ENCODE peak calls at places on chromosomes 4 and X, in eight cellular contexts. One of them, this sample, is unnamed.

GRCh38 chrX:13868481-13869040 is 51.7 kb upstream of the GPM6B start:
- DNase-seq in GM12865: no peak
- DNase-seq in HCT116: no peak
- DNase-seq in G401: no peak
- DNase-seq in iris pigment epithelial cell: peak
- DNase-seq in GM23338: no peak
- DNase-seq in glomerular endothelial cell: no peak
- DNase-seq in activated T-cell treated with anti-CD3 and anti-CD28 coated beads for 4 hours: no peak
- DNase-seq in this sample: no peak

GRCh38 chr4:172042714-172043114 is 229.5 kb downstream of the GALNTL6 start:
- DNase-seq in GM12865: peak
- DNase-seq in HCT116: peak
- DNase-seq in G401: peak
- DNase-seq in iris pigment epithelial cell: peak
- DNase-seq in GM23338: no peak
- DNase-seq in glomerular endothelial cell: no peak
- DNase-seq in activated T-cell treated with anti-CD3 and anti-CD28 coated beads for 4 hours: no peak
- DNase-seq in this sample: no peak

GRCh38 chr4:24642941-24643628 is 58.7 kb upstream of the DHX15 start:
- DNase-seq in GM12865: no peak
- DNase-seq in HCT116: no peak
- DNase-seq in G401: no peak
- DNase-seq in iris pigment epithelial cell: peak
- DNase-seq in GM23338: no peak
- DNase-seq in glomerular endothelial cell: peak
- DNase-seq in activated T-cell treated with anti-CD3 and anti-CD28 coated beads for 4 hours: no peak
- DNase-seq in this sample: no peak

GRCh38 chr4:94765174-94765573 is 7.4 kb downstream of the BMPR1B start:
- DNase-seq in GM12865: no peak
- DNase-seq in HCT116: no peak
- DNase-seq in G401: no peak
- DNase-seq in iris pigment epithelial cell: no peak
- DNase-seq in GM23338: no peak
- DNase-seq in glomerular endothelial cell: no peak
- DNase-seq in activated T-cell treated with anti-CD3 and anti-CD28 coated beads for 4 hours: no peak
- DNase-seq in this sample: no peak

GRCh38 chr4:100287569-100287968 is 97.3 kb upstream of the DDIT4L start:
- DNase-seq in GM12865: no peak
- DNase-seq in HCT116: no peak
- DNase-seq in G401: no peak
- DNase-seq in iris pigment epithelial cell: no peak
- DNase-seq in GM23338: no peak
- DNase-seq in glomerular endothelial cell: no peak
- DNase-seq in activated T-cell treated with anti-CD3 and anti-CD28 coated beads for 4 hours: no peak
- DNase-seq in this sample: no peak

GRCh38 chr4:56804551-56804950 is 16.9 kb downstream of the SPINK2 start:
- DNase-seq in GM12865: peak
- DNase-seq in HCT116: no peak
- DNase-seq in G401: no peak
- DNase-seq in iris pigment epithelial cell: peak
- DNase-seq in GM23338: no peak
- DNase-seq in glomerular endothelial cell: no peak
- DNase-seq in activated T-cell treated with anti-CD3 and anti-CD28 coated beads for 4 hours: no peak
- DNase-seq in this sample: no peak

GRCh38 chr4:186767794-186768193 is 44.1 kb upstream of the FAT1 start:
- DNase-seq in GM12865: no peak
- DNase-seq in HCT116: no peak
- DNase-seq in G401: no peak
- DNase-seq in iris pigment epithelial cell: no peak
- DNase-seq in GM23338: no peak
- DNase-seq in glomerular endothelial cell: no peak
- DNase-seq in activated T-cell treated with anti-CD3 and anti-CD28 coated beads for 4 hours: no peak
- DNase-seq in this sample: no peak

GRCh38 chrX:10033360-10034007 is 66.3 kb downstream of the CLDN34 start:
- DNase-seq in GM12865: no peak
- DNase-seq in HCT116: no peak
- DNase-seq in G401: no peak
- DNase-seq in iris pigment epithelial cell: peak
- DNase-seq in GM23338: no peak
- DNase-seq in glomerular endothelial cell: no peak
- DNase-seq in activated T-cell treated with anti-CD3 and anti-CD28 coated beads for 4 hours: no peak
- DNase-seq in this sample: no peak

GRCh38 chrX:40933132-40934078 is 151.8 kb upstream of the USP9X start:
- DNase-seq in GM12865: peak
- DNase-seq in HCT116: no peak
- DNase-seq in G401: no peak
- DNase-seq in iris pigment epithelial cell: peak
- DNase-seq in GM23338: no peak
- DNase-seq in glomerular endothelial cell: no peak
- DNase-seq in activated T-cell treated with anti-CD3 and anti-CD28 coated beads for 4 hours: no peak
- DNase-seq in this sample: peak

GRCh38 chr4:189773909-189774308 is 166.8 kb upstream of the FRG1 start:
- DNase-seq in GM12865: no peak
- DNase-seq in HCT116: no peak
- DNase-seq in G401: no peak
- DNase-seq in iris pigment epithelial cell: peak
- DNase-seq in GM23338: no peak
- DNase-seq in glomerular endothelial cell: no peak
- DNase-seq in activated T-cell treated with anti-CD3 and anti-CD28 coated beads for 4 hours: no peak
- DNase-seq in this sample: no peak

GRCh38 chr4:96912731-96913130 is 1072.8 kb downstream of the PDHA2 start:
- DNase-seq in GM12865: no peak
- DNase-seq in HCT116: no peak
- DNase-seq in G401: no peak
- DNase-seq in iris pigment epithelial cell: peak
- DNase-seq in GM23338: no peak
- DNase-seq in glomerular endothelial cell: no peak
- DNase-seq in activated T-cell treated with anti-CD3 and anti-CD28 coated beads for 4 hours: no peak
- DNase-seq in this sample: no peak

GRCh38 chr4:120630432-120630831 is 292.1 kb downstream of the PRDM5 start:
- DNase-seq in GM12865: no peak
- DNase-seq in HCT116: no peak
- DNase-seq in G401: no peak
- DNase-seq in iris pigment epithelial cell: peak
- DNase-seq in GM23338: no peak
- DNase-seq in glomerular endothelial cell: no peak
- DNase-seq in activated T-cell treated with anti-CD3 and anti-CD28 coated beads for 4 hours: no peak
- DNase-seq in this sample: no peak

GRCh38 chrX:12789976-12790375 is 1.2 kb upstream of the PRPS2 start:
- DNase-seq in GM12865: no peak
- DNase-seq in HCT116: no peak
- DNase-seq in G401: no peak
- DNase-seq in iris pigment epithelial cell: no peak
- DNase-seq in GM23338: no peak
- DNase-seq in glomerular endothelial cell: no peak
- DNase-seq in activated T-cell treated with anti-CD3 and anti-CD28 coated beads for 4 hours: no peak
- DNase-seq in this sample: no peak

GRCh38 chr4:75545526-75545925 is 10.3 kb upstream of the ODAPH start:
- DNase-seq in GM12865: no peak
- DNase-seq in HCT116: no peak
- DNase-seq in G401: no peak
- DNase-seq in iris pigment epithelial cell: peak
- DNase-seq in GM23338: no peak
- DNase-seq in glomerular endothelial cell: no peak
- DNase-seq in activated T-cell treated with anti-CD3 and anti-CD28 coated beads for 4 hours: no peak
- DNase-seq in this sample: no peak

GRCh38 chr4:2068566-2068965 is 9.4 kb downstream of the NAT8L start:
- DNase-seq in GM12865: no peak
- DNase-seq in HCT116: no peak
- DNase-seq in G401: no peak
- DNase-seq in iris pigment epithelial cell: no peak
- DNase-seq in GM23338: no peak
- DNase-seq in glomerular endothelial cell: no peak
- DNase-seq in activated T-cell treated with anti-CD3 and anti-CD28 coated beads for 4 hours: no peak
- DNase-seq in this sample: no peak

GRCh38 chr4:34157546-34157945 is 2086.8 kb downstream of the ARAP2 start:
- DNase-seq in GM12865: no peak
- DNase-seq in HCT116: no peak
- DNase-seq in G401: no peak
- DNase-seq in iris pigment epithelial cell: peak
- DNase-seq in GM23338: no peak
- DNase-seq in glomerular endothelial cell: no peak
- DNase-seq in activated T-cell treated with anti-CD3 and anti-CD28 coated beads for 4 hours: no peak
- DNase-seq in this sample: no peak

GRCh38 chrX:68832101-68832416 is 3.2 kb downstream of the EFNB1 start:
- DNase-seq in GM12865: peak
- DNase-seq in HCT116: no peak
- DNase-seq in G401: no peak
- DNase-seq in iris pigment epithelial cell: peak
- DNase-seq in GM23338: peak
- DNase-seq in glomerular endothelial cell: no peak
- DNase-seq in activated T-cell treated with anti-CD3 and anti-CD28 coated beads for 4 hours: peak
- DNase-seq in this sample: peak

GRCh38 chr4:172776203-172776896 is 392.3 kb upstream of the GALNT7 start:
- DNase-seq in GM12865: no peak
- DNase-seq in HCT116: no peak
- DNase-seq in G401: no peak
- DNase-seq in iris pigment epithelial cell: peak
- DNase-seq in GM23338: no peak
- DNase-seq in glomerular endothelial cell: no peak
- DNase-seq in activated T-cell treated with anti-CD3 and anti-CD28 coated beads for 4 hours: no peak
- DNase-seq in this sample: no peak

GRCh38 chr4:1368421-1369090 is 21.5 kb downstream of the UVSSA start:
- DNase-seq in GM12865: no peak
- DNase-seq in HCT116: no peak
- DNase-seq in G401: no peak
- DNase-seq in iris pigment epithelial cell: no peak
- DNase-seq in GM23338: peak
- DNase-seq in glomerular endothelial cell: no peak
- DNase-seq in activated T-cell treated with anti-CD3 and anti-CD28 coated beads for 4 hours: no peak
- DNase-seq in this sample: no peak

GRCh38 chrX:130110379-130111219 is at the start of gene ELF4:
- DNase-seq in GM12865: peak
- DNase-seq in HCT116: no peak
- DNase-seq in G401: no peak
- DNase-seq in iris pigment epithelial cell: peak
- DNase-seq in GM23338: peak
- DNase-seq in glomerular endothelial cell: no peak
- DNase-seq in activated T-cell treated with anti-CD3 and anti-CD28 coated beads for 4 hours: peak
- DNase-seq in this sample: peak

GRCh38 chrX:153992180-153992579 is 19.6 kb downstream of the TMEM187 start:
- DNase-seq in GM12865: no peak
- DNase-seq in HCT116: no peak
- DNase-seq in G401: no peak
- DNase-seq in iris pigment epithelial cell: no peak
- DNase-seq in GM23338: no peak
- DNase-seq in glomerular endothelial cell: no peak
- DNase-seq in activated T-cell treated with anti-CD3 and anti-CD28 coated beads for 4 hours: no peak
- DNase-seq in this sample: no peak

GRCh38 chrX:6383911-6384310 is 151.0 kb downstream of the VCX3A start:
- DNase-seq in GM12865: no peak
- DNase-seq in HCT116: no peak
- DNase-seq in G401: no peak
- DNase-seq in iris pigment epithelial cell: no peak
- DNase-seq in GM23338: no peak
- DNase-seq in glomerular endothelial cell: no peak
- DNase-seq in activated T-cell treated with anti-CD3 and anti-CD28 coated beads for 4 hours: no peak
- DNase-seq in this sample: no peak

GRCh38 chr4:13605330-13605729 is 22.2 kb downstream of the BOD1L1 start:
- DNase-seq in GM12865: no peak
- DNase-seq in HCT116: no peak
- DNase-seq in G401: no peak
- DNase-seq in iris pigment epithelial cell: peak
- DNase-seq in GM23338: no peak
- DNase-seq in glomerular endothelial cell: no peak
- DNase-seq in activated T-cell treated with anti-CD3 and anti-CD28 coated beads for 4 hours: no peak
- DNase-seq in this sample: no peak

GRCh38 chrX:65643046-65643785 is 24.2 kb upstream of the MSN start:
- DNase-seq in GM12865: no peak
- DNase-seq in HCT116: no peak
- DNase-seq in G401: no peak
- DNase-seq in iris pigment epithelial cell: peak
- DNase-seq in GM23338: no peak
- DNase-seq in glomerular endothelial cell: no peak
- DNase-seq in activated T-cell treated with anti-CD3 and anti-CD28 coated beads for 4 hours: no peak
- DNase-seq in this sample: no peak

GRCh38 chr4:105129286-105129685 is 17.4 kb upstream of the TET2 start:
- DNase-seq in GM12865: no peak
- DNase-seq in HCT116: no peak
- DNase-seq in G401: no peak
- DNase-seq in iris pigment epithelial cell: no peak
- DNase-seq in GM23338: no peak
- DNase-seq in glomerular endothelial cell: no peak
- DNase-seq in activated T-cell treated with anti-CD3 and anti-CD28 coated beads for 4 hours: no peak
- DNase-seq in this sample: no peak

GRCh38 chr4:52643846-52644245 is 15.3 kb downstream of the USP46 start:
- DNase-seq in GM12865: peak
- DNase-seq in HCT116: peak
- DNase-seq in G401: peak
- DNase-seq in iris pigment epithelial cell: peak
- DNase-seq in GM23338: no peak
- DNase-seq in glomerular endothelial cell: no peak
- DNase-seq in activated T-cell treated with anti-CD3 and anti-CD28 coated beads for 4 hours: no peak
- DNase-seq in this sample: no peak

GRCh38 chrX:17375631-17376380 is 806 bp downstream of the NHS start:
- DNase-seq in GM12865: no peak
- DNase-seq in HCT116: no peak
- DNase-seq in G401: peak
- DNase-seq in iris pigment epithelial cell: peak
- DNase-seq in GM23338: peak
- DNase-seq in glomerular endothelial cell: no peak
- DNase-seq in activated T-cell treated with anti-CD3 and anti-CD28 coated beads for 4 hours: no peak
- DNase-seq in this sample: no peak

GRCh38 chr4:107153228-107153627 is 117.1 kb upstream of the DKK2 start:
- DNase-seq in GM12865: peak
- DNase-seq in HCT116: no peak
- DNase-seq in G401: no peak
- DNase-seq in iris pigment epithelial cell: no peak
- DNase-seq in GM23338: peak
- DNase-seq in glomerular endothelial cell: no peak
- DNase-seq in activated T-cell treated with anti-CD3 and anti-CD28 coated beads for 4 hours: no peak
- DNase-seq in this sample: peak

GRCh38 chr4:33998204-33998603 is 2246.1 kb downstream of the ARAP2 start:
- DNase-seq in GM12865: no peak
- DNase-seq in HCT116: no peak
- DNase-seq in G401: no peak
- DNase-seq in iris pigment epithelial cell: no peak
- DNase-seq in GM23338: peak
- DNase-seq in glomerular endothelial cell: no peak
- DNase-seq in activated T-cell treated with anti-CD3 and anti-CD28 coated beads for 4 hours: no peak
- DNase-seq in this sample: no peak

GRCh38 chr4:184962125-184962638 is 56.1 kb upstream of the HELT start:
- DNase-seq in GM12865: no peak
- DNase-seq in HCT116: no peak
- DNase-seq in G401: no peak
- DNase-seq in iris pigment epithelial cell: no peak
- DNase-seq in GM23338: no peak
- DNase-seq in glomerular endothelial cell: no peak
- DNase-seq in activated T-cell treated with anti-CD3 and anti-CD28 coated beads for 4 hours: no peak
- DNase-seq in this sample: no peak

GRCh38 chrX:19646298-19646697 is 131.0 kb upstream of the MAP3K15 start:
- DNase-seq in GM12865: no peak
- DNase-seq in HCT116: no peak
- DNase-seq in G401: no peak
- DNase-seq in iris pigment epithelial cell: no peak
- DNase-seq in GM23338: no peak
- DNase-seq in glomerular endothelial cell: no peak
- DNase-seq in activated T-cell treated with anti-CD3 and anti-CD28 coated beads for 4 hours: no peak
- DNase-seq in this sample: no peak

GRCh38 chr4:123579961-123580360 is 183.4 kb downstream of the SPRY1 start:
- DNase-seq in GM12865: no peak
- DNase-seq in HCT116: no peak
- DNase-seq in G401: no peak
- DNase-seq in iris pigment epithelial cell: peak
- DNase-seq in GM23338: no peak
- DNase-seq in glomerular endothelial cell: no peak
- DNase-seq in activated T-cell treated with anti-CD3 and anti-CD28 coated beads for 4 hours: no peak
- DNase-seq in this sample: no peak